ENCODE peak calls at places on chromosomes 12 and 14, in four cellular contexts. W is uterus, E is ovary, A is HCT116. M is an unnamed sample.

GRCh38 chr12:113065126-113066007 is 8.8 kb downstream of the DTX1 start:
- DNase-seq in W (no peak), E (no peak), A (no peak), M (peak)

GRCh38 chr12:67019070-67019469 is 250.1 kb upstream of the CAND1 start:
- DNase-seq in E (no peak), W (no peak), A (no peak), M (no peak)

GRCh38 chr12:106584104-106585064 is 1.6 kb downstream of the RFX4 start:
- DNase-seq in E (no peak), W (no peak), A (no peak), M (no peak)

GRCh38 chr12:132610896-132611602 is 667 bp upstream of the LRCOL1 start:
- DNase-seq in W (no peak), A (no peak), E (no peak), M (no peak)

GRCh38 chr12:76144253-76144564 is 59.7 kb upstream of the NAP1L1 start:
- DNase-seq in E (no peak), W (no peak), A (no peak), M (peak)

GRCh38 chr12:22978962-22979361 is 354.0 kb downstream of the ETNK1 start:
- DNase-seq in W (no peak), E (no peak), A (no peak), M (peak)

GRCh38 chr12:89859513-89860220 is 151.0 kb upstream of the ATP2B1 start:
- DNase-seq in E (no peak), W (no peak), A (no peak), M (no peak)

GRCh38 chr12:43737646-43738045 is 20.9 kb downstream of the PUS7L start:
- DNase-seq in W (no peak), E (no peak), A (no peak), M (peak)

GRCh38 chr12:60333461-60333860 is 737.6 kb downstream of the SLC16A7 start:
- DNase-seq in E (no peak), A (no peak), W (no peak), M (no peak)

GRCh38 chr14:78644824-78645559 is 474.8 kb downstream of the NRXN3 start:
- DNase-seq in E (no peak), A (no peak), W (no peak), M (no peak)

GRCh38 chr14:93042968-93043940 is 72.5 kb downstream of the ITPK1 start:
- DNase-seq in E (no peak), A (peak), W (no peak), M (peak)

GRCh38 chr12:43728117-43728516 is 30.5 kb downstream of the PUS7L start:
- DNase-seq in W (no peak), A (no peak), E (no peak), M (peak)

GRCh38 chr12:76030378-76031080 is 1.0 kb downstream of the PHLDA1 start:
- DNase-seq in A (no peak), W (peak), E (peak), M (peak)

GRCh38 chr12:71972441-71973074 is 33.9 kb downstream of the TPH2 start:
- DNase-seq in A (no peak), W (no peak), E (no peak), M (no peak)

GRCh38 chr12:86376052-86376451 is 119.9 kb upstream of the MGAT4C start:
- DNase-seq in A (peak), E (no peak), W (no peak), M (no peak)

GRCh38 chr14:24965934-24966593 is 83.9 kb downstream of the STXBP6 start:
- DNase-seq in W (no peak), A (no peak), E (no peak), M (peak)

GRCh38 chr12:108896331-108896730 is 16.4 kb downstream of the DAO start:
- DNase-seq in W (no peak), A (no peak), E (no peak), M (no peak)

GRCh38 chr12:117044790-117045174 is 54.4 kb downstream of the TESC start:
- DNase-seq in W (no peak), A (no peak), E (no peak), M (no peak)

GRCh38 chr14:101033006-101033405 is 129.5 kb upstream of the RTL1 start:
- DNase-seq in W (peak), A (no peak), E (no peak), M (no peak)

GRCh38 chr14:94394594-94395305 is 6.3 kb upstream of the SERPINA1 start:
- DNase-seq in E (no peak), W (no peak), A (no peak), M (peak)

GRCh38 chr12:32155911-32156585 is 49.4 kb downstream of the BICD1 start:
- DNase-seq in W (no peak), E (no peak), A (no peak), M (no peak)

GRCh38 chr12:116456307-116456641 is 102.9 kb upstream of the MAP1LC3B2 start:
- DNase-seq in W (no peak), A (no peak), E (no peak), M (no peak)

GRCh38 chr12:124007356-124007755 is 34.3 kb downstream of the ZNF664 start:
- DNase-seq in E (no peak), W (no peak), A (no peak), M (no peak)

GRCh38 chr14:61640834-61641170 is 54.5 kb upstream of the HIF1A start:
- DNase-seq in W (no peak), E (no peak), A (no peak), M (no peak)

GRCh38 chr12:9615420-9616135 is 7.9 kb upstream of the KLRB1 start:
- DNase-seq in W (no peak), A (no peak), E (no peak), M (no peak)

GRCh38 chr14:71231521-71232393 is 324.5 kb downstream of the PCNX1 start:
- DNase-seq in A (no peak), W (no peak), E (no peak), M (no peak)

GRCh38 chr12:11540615-11541014 is 108.9 kb upstream of the ETV6 start:
- DNase-seq in W (no peak), A (no peak), E (no peak), M (no peak)

GRCh38 chr12:102119674-102120563 is at the start of the genes NUP37 and PARPBP:
- DNase-seq in A (peak), W (peak), E (peak), M (peak)
- TF ChIP-seq CTCF in A (no peak), W (peak), E (no peak), M (no peak)

GRCh38 chr12:54287316-54288157 is 7.0 kb downstream of the HNRNPA1 start:
- DNase-seq in A (no peak), E (no peak), W (no peak), M (no peak)
- TF ChIP-seq CTCF in A (no peak), E (no peak), W (no peak), M (no peak)

DNA sequence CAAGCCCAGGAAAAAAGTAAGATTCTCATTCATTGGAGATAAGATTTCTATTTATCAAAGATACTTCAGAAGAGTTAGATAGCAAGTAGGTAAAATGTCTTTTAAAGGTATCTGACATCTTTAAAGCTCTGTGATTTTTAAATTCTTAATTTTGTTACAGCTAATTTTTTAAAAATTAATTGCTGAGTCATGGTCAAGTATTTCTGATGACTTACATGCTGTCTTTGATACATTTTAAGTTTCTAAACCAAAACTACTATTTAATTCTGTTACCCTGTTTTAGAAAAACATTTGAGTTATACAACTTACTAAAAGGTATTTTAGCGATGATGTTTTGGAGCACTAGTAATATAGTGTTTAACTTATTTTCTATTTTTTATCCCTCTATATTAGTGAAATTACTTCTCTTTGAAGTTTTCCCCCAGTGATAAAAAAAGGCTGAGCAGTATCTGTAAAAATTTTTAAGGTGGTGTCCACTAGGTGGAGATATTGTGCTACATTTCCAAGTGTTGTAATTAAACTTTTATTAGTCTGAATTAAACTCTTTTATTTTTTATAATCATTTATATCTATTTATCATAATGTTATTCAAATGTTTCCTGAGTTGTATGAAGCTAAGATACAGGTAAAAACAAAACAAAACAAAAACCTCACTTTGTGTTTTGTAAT is 11.5 kb downstream of the ALG10 start:
- DNase-seq in E (no peak), A (peak), W (no peak), M (peak)
- TF ChIP-seq CTCF in E (no peak), A (peak), W (peak), M (peak)

GRCh38 chr12:4034926-4035325 is 161.7 kb upstream of the PARP11 start:
- DNase-seq in E (no peak), W (no peak), A (no peak), M (no peak)

GRCh38 chr12:4031703-4032291 is 158.6 kb upstream of the PARP11 start:
- DNase-seq in W (no peak), E (no peak), A (no peak), M (peak)

GRCh38 chr12:4027412-4027811 is 154.2 kb upstream of the PARP11 start:
- DNase-seq in E (no peak), W (no peak), A (no peak), M (no peak)

GRCh38 chr12:4032906-4033628 is 159.9 kb upstream of the PARP11 start:
- DNase-seq in A (no peak), W (no peak), E (no peak), M (no peak)

GRCh38 chr12:4030938-4031702 is 157.9 kb upstream of the PARP11 start:
- DNase-seq in E (peak), A (peak), W (peak), M (peak)
- TF ChIP-seq CTCF in E (peak), A (no peak), W (peak), M (no peak)

DNA sequence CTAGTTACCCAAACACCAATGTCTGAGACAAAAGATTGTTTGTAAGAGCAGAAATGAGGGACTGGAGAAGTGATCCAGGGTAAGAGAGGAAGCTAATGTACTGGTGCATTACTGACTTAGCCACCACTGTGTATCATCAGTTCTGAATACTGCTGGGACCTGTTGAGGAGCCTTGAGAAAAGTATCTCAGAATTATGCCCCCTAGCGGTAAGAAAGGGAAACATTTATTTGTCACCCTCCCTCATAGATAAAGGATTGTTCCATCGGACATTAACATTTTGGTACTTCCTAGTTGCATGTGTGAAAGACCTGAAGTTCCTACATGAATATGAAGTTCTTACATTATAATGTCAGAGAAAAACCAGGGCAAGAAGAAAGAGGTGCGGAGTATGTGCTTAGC is 612.5 kb downstream of the FSCB start:
- DNase-seq in A (peak), E (no peak), W (no peak), M (peak)
- TF ChIP-seq CTCF in A (peak), E (no peak), W (no peak), M (peak)

GRCh38 chr12:104354868-104355570 is 51.5 kb downstream of the EID3 start:
- DNase-seq in E (no peak), W (no peak), A (no peak), M (no peak)

GRCh38 chr12:104353012-104353981 is 49.8 kb downstream of the EID3 start:
- DNase-seq in W (no peak), A (no peak), E (no peak), M (no peak)

GRCh38 chr12:104355630-104356029 is 52.1 kb downstream of the EID3 start:
- DNase-seq in E (no peak), A (no peak), W (no peak), M (no peak)

GRCh38 chr12:104352106-104352713 is 48.7 kb downstream of the EID3 start:
- DNase-seq in E (no peak), W (no peak), A (no peak), M (peak)

GRCh38 chr12:104354167-104354867 is 50.8 kb downstream of the EID3 start:
- DNase-seq in W (no peak), E (no peak), A (no peak), M (no peak)
- TF ChIP-seq CTCF in W (no peak), E (no peak), A (no peak), M (no peak)

GRCh38 chr14:105316563-105316941 is 2.0 kb downstream of the PACS2 start:
- DNase-seq in A (no peak), W (no peak), E (no peak), M (no peak)
- TF ChIP-seq CTCF in A (no peak), W (no peak), E (no peak), M (no peak)

GRCh38 chr12:48084066-48084465 is 21.8 kb downstream of the SENP1 start:
- DNase-seq in W (no peak), E (no peak), A (no peak), M (peak)
- TF ChIP-seq CTCF in W (peak), E (peak), A (no peak), M (peak)

DNA sequence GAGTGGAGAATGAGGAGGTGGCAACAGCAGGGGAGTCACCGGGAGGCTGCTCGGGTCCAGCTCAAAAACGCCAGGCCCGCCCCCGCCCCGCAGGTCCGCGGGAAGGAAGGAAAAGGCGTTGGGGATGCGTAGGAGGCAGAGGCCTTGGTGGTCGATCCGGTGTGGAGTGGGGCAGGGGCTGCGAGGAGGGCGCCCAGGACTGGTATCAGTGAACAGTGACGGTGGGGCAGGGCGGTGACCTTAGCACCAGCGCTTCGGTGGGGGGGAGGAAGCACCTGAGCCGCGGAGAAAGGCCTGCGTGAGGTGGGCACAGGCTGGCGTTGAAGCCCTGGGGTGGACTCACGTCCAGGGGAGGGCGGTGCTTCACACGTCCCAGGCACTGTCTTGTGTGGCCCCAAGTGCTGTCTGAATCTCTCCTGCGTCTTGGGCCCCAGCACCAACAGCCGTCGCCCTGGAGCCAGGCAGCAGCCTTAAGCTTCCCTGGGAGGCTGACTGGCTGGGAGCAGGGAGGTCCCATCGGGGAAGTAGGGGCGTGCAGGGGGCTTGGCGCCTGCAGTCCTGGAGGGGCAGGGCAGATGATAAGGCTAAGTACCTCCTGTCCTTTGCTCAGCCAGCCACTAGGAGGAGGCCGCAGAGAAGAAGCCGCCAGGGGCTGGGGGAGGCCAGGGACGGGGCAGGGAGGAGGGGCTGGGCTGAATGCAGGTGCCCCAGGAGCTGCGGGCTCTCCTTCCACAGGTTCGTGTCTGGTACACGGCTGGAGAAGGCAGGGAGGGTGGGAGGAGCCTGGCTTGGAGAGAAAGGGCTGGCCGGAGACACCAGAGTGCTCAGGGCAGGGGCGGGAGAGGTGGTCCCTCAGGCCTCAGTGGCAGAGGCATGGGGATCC is 26.5 kb downstream of the ZBTB42 start:
- DNase-seq in A (peak), E (no peak), W (peak), M (peak)
- TF ChIP-seq CTCF in A (peak), E (no peak), W (peak), M (peak)

GRCh38 chr14:52033131-52033642 is 35.7 kb downstream of the NID2 start:
- DNase-seq in E (no peak), A (no peak), W (no peak), M (no peak)

GRCh38 chr14:52032196-52032865 is 36.5 kb downstream of the NID2 start:
- DNase-seq in E (no peak), W (no peak), A (no peak), M (peak)

GRCh38 chr14:52031781-52032180 is 37.1 kb downstream of the NID2 start:
- DNase-seq in A (no peak), E (no peak), W (peak), M (peak)

GRCh38 chr14:52026921-52027320 is 37.6 kb downstream of the RTRAF start:
- DNase-seq in A (no peak), W (no peak), E (no peak), M (no peak)

GRCh38 chr14:52029881-52030280 is 39.0 kb downstream of the NID2 start:
- DNase-seq in W (no peak), E (no peak), A (no peak), M (peak)
- TF ChIP-seq CTCF in W (no peak), E (no peak), A (no peak), M (no peak)